ENCODE peak calls at places on chromosome X, in four cellular contexts. One of them, this sample, is unnamed.

GRCh38 chrX:124346064-124346876 is at the start of gene SH2D1A:
- DNase-seq in GM12878: no peak
- DNase-seq in K562: peak; percentile 56
- DNase-seq in HL-60: peak; percentile 3
- DNase-seq in this sample: no peak

GRCh38 chrX:37684426-37684825 is 1.2 kb upstream of the XK start:
- DNase-seq in GM12878: no peak
- DNase-seq in K562: peak; percentile 17
- DNase-seq in HL-60: no peak
- DNase-seq in this sample: no peak

GRCh38 chrX:13048265-13048664 is 3.8 kb upstream of the FAM9C start:
- DNase-seq in GM12878: no peak
- DNase-seq in K562: no peak
- DNase-seq in HL-60: no peak
- DNase-seq in this sample: no peak

GRCh38 chrX:50725310-50725709 is 88.7 kb downstream of the SHROOM4 start:
- DNase-seq in GM12878: no peak
- DNase-seq in K562: no peak
- DNase-seq in HL-60: no peak
- DNase-seq in this sample: no peak

GRCh38 chrX:37599735-37600134 is 28.3 kb downstream of the LANCL3 start:
- DNase-seq in GM12878: no peak
- DNase-seq in K562: no peak
- DNase-seq in HL-60: no peak
- DNase-seq in this sample: no peak

GRCh38 chrX:128975716-128976115 is 547.6 kb downstream of the SMARCA1 start:
- DNase-seq in GM12878: no peak
- DNase-seq in K562: peak; percentile 3
- DNase-seq in HL-60: peak; percentile 31
- DNase-seq in this sample: peak; percentile 0

GRCh38 chrX:20412871-20413486 is 146.3 kb upstream of the RPS6KA3 start:
- DNase-seq in GM12878: no peak
- DNase-seq in K562: no peak
- DNase-seq in HL-60: peak; percentile 62
- DNase-seq in this sample: no peak

GRCh38 chrX:123807825-123808416 is 51.9 kb upstream of the XIAP start:
- DNase-seq in GM12878: no peak
- DNase-seq in K562: no peak
- DNase-seq in HL-60: no peak
- DNase-seq in this sample: no peak

GRCh38 chrX:150146271-150146888 is 208.1 kb upstream of the EOLA2 start:
- DNase-seq in GM12878: no peak
- DNase-seq in K562: no peak
- DNase-seq in HL-60: no peak
- DNase-seq in this sample: no peak

GRCh38 chrX:15848576-15848975 is 6.0 kb downstream of the AP1S2 start:
- DNase-seq in GM12878: no peak
- DNase-seq in K562: no peak
- DNase-seq in HL-60: no peak
- DNase-seq in this sample: no peak

GRCh38 chrX:23756165-23756564 is 13.1 kb upstream of the ACOT9 start:
- DNase-seq in GM12878: peak; percentile 50
- DNase-seq in K562: peak; percentile 84
- DNase-seq in HL-60: peak; percentile 72
- DNase-seq in this sample: peak; percentile 19

GRCh38 chrX:153828723-153829548 is 1.4 kb downstream of the PDZD4 start:
- DNase-seq in GM12878: no peak
- DNase-seq in K562: no peak
- DNase-seq in HL-60: no peak
- DNase-seq in this sample: no peak

GRCh38 chrX:73262991-73263390 is 48.3 kb upstream of the NAP1L2 start:
- DNase-seq in GM12878: no peak
- DNase-seq in K562: peak; percentile 10
- DNase-seq in HL-60: no peak
- DNase-seq in this sample: no peak

GRCh38 chrX:36978886-36979285 is 29.3 kb upstream of the FAM47C start:
- DNase-seq in GM12878: no peak
- DNase-seq in K562: no peak
- DNase-seq in HL-60: no peak
- DNase-seq in this sample: no peak

GRCh38 chrX:153830632-153831434 is 489 bp upstream of the PDZD4 start:
- DNase-seq in GM12878: no peak
- DNase-seq in K562: no peak
- DNase-seq in HL-60: no peak
- DNase-seq in this sample: no peak

GRCh38 chrX:105189093-105189492 is 31.4 kb downstream of the TEX13A start:
- DNase-seq in GM12878: no peak
- DNase-seq in K562: no peak
- DNase-seq in HL-60: no peak
- DNase-seq in this sample: no peak

GRCh38 chrX:105190252-105190853 is 30.1 kb downstream of the TEX13A start:
- DNase-seq in GM12878: no peak
- DNase-seq in K562: peak; percentile 26
- DNase-seq in HL-60: peak; percentile 11
- DNase-seq in this sample: no peak

DNA sequence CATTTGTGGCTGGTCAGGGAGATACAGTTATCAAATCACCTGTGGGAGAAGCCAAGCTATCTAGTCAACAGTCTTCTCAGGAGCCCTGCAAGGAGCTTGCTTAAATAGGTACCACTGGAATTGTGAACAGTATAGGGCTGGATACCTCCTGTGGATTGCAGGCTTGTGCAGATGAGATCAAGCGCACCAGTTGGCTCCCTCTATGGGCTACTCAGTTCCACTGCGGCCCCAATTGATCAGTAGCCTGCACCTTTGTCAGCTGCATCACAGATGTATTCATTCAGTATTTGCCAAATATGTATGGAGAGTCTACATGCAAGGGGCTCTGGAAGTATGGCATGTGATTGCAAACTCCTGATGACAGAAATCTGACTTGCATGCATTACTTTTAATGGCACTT is 28.6 kb downstream of the TEX13A start:
- DNase-seq in GM12878: no peak
- DNase-seq in K562: peak; percentile 6
- DNase-seq in HL-60: peak; percentile 1
- DNase-seq in this sample: no peak
- TF ChIP-seq SPI1 in GM12878: no peak
- TF ChIP-seq SPI1 in K562: no peak
- TF ChIP-seq SPI1 in HL-60: no peak
- TF ChIP-seq SPI1 in this sample: no peak

GRCh38 chrX:69136546-69137331 is 28.5 kb downstream of the PJA1 start:
- DNase-seq in GM12878: no peak
- DNase-seq in K562: no peak
- DNase-seq in HL-60: no peak
- DNase-seq in this sample: no peak
- TF ChIP-seq SPI1 in GM12878: no peak
- TF ChIP-seq SPI1 in K562: no peak
- TF ChIP-seq SPI1 in HL-60: no peak
- TF ChIP-seq SPI1 in this sample: no peak

GRCh38 chrX:136170109-136170800 is 22.9 kb downstream of the FHL1 start:
- DNase-seq in GM12878: no peak
- DNase-seq in K562: no peak
- DNase-seq in HL-60: no peak
- DNase-seq in this sample: no peak
- TF ChIP-seq SPI1 in GM12878: no peak
- TF ChIP-seq SPI1 in K562: no peak
- TF ChIP-seq SPI1 in HL-60: no peak
- TF ChIP-seq SPI1 in this sample: no peak

DNA sequence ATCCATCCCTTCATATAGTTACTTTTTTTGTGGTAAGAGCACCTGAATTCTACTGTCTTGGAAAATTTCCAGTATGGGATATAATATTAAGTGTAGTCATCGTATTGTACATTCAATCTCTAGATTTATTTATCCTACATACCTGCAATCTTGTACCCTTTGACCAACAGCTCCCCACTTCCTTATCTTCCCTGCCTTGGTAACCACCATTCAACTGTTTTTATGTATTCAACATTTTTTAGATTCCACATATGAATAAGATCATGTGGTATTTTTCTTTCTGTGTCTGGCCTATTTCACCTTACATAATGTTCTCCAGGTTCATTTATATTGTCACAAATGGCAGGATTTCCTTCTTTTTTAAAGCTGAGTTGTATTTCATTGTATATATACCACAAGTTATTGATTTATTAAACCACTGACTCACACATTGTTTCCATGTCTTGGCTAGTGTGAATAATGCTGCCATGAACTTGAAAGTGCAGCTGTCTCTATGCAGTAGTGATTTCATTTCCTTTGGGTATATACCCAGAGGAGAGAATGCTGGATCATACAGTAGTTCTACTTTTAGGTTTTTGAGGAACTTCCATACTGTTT is 572.5 kb downstream of the MAGEB5 start:
- DNase-seq in GM12878: no peak
- DNase-seq in K562: no peak
- DNase-seq in HL-60: no peak
- DNase-seq in this sample: no peak
- TF ChIP-seq SPI1 in GM12878: no peak
- TF ChIP-seq SPI1 in K562: no peak
- TF ChIP-seq SPI1 in HL-60: no peak
- TF ChIP-seq SPI1 in this sample: no peak

GRCh38 chrX:104166735-104167436 is 633 bp downstream of the FAM199X start:
- DNase-seq in GM12878: no peak
- DNase-seq in K562: peak; percentile 25
- DNase-seq in HL-60: no peak
- DNase-seq in this sample: no peak
- TF ChIP-seq SPI1 in GM12878: no peak
- TF ChIP-seq SPI1 in K562: no peak
- TF ChIP-seq SPI1 in HL-60: no peak
- TF ChIP-seq SPI1 in this sample: no peak

GRCh38 chrX:9647475-9647874 is 118.2 kb downstream of the GPR143 start:
- DNase-seq in GM12878: no peak
- DNase-seq in K562: no peak
- DNase-seq in HL-60: no peak
- DNase-seq in this sample: no peak
- TF ChIP-seq SPI1 in GM12878: no peak
- TF ChIP-seq SPI1 in K562: no peak
- TF ChIP-seq SPI1 in HL-60: no peak
- TF ChIP-seq SPI1 in this sample: no peak

GRCh38 chrX:53188763-53189162 is 36.2 kb downstream of the KDM5C start:
- DNase-seq in GM12878: peak; percentile 45
- DNase-seq in K562: no peak
- DNase-seq in HL-60: no peak
- DNase-seq in this sample: no peak

GRCh38 chrX:53190363-53190960 is 34.5 kb downstream of the KDM5C start:
- DNase-seq in GM12878: no peak
- DNase-seq in K562: peak; percentile 43
- DNase-seq in HL-60: no peak
- DNase-seq in this sample: no peak

GRCh38 chrX:53184836-53185235 is 40.2 kb downstream of the KDM5C start:
- DNase-seq in GM12878: no peak
- DNase-seq in K562: no peak
- DNase-seq in HL-60: no peak
- DNase-seq in this sample: no peak

GRCh38 chrX:53186363-53186762 is 38.6 kb downstream of the KDM5C start:
- DNase-seq in GM12878: no peak
- DNase-seq in K562: no peak
- DNase-seq in HL-60: no peak
- DNase-seq in this sample: no peak
- TF ChIP-seq SPI1 in GM12878: no peak
- TF ChIP-seq SPI1 in K562: no peak
- TF ChIP-seq SPI1 in HL-60: no peak
- TF ChIP-seq SPI1 in this sample: no peak

GRCh38 chrX:120260369-120260768 is 9.8 kb downstream of the ZBTB33 start:
- DNase-seq in GM12878: no peak
- DNase-seq in K562: no peak
- DNase-seq in HL-60: no peak
- DNase-seq in this sample: no peak
- TF ChIP-seq SPI1 in GM12878: no peak
- TF ChIP-seq SPI1 in K562: no peak
- TF ChIP-seq SPI1 in HL-60: no peak
- TF ChIP-seq SPI1 in this sample: no peak

This sample was measured in GM12891.